ENCODE peak calls at places on chromosomes 3 and 15, in six cellular contexts. One of them, this sample, is unnamed.

GRCh38 chr3:3815206-3815605 is 16.0 kb downstream of the LRRN1 start:
- DNase-seq in tibial artery: no peak
- DNase-seq in MM.1S: no peak
- DNase-seq in fibroblast of lung: peak; percentile 68
- DNase-seq in pancreas: no peak
- DNase-seq in CD4-positive, alpha-beta memory T cell: no peak
- DNase-seq in this sample: no peak

GRCh38 chr3:66803206-66803605 is 194.9 kb upstream of the KBTBD8 start:
- DNase-seq in CD4-positive, alpha-beta memory T cell: no peak
- DNase-seq in fibroblast of lung: no peak
- DNase-seq in pancreas: no peak
- DNase-seq in tibial artery: no peak
- DNase-seq in MM.1S: no peak
- DNase-seq in this sample: no peak

GRCh38 chr3:123367467-123368154 is 81.3 kb downstream of the ADCY5 start:
- DNase-seq in fibroblast of lung: no peak
- DNase-seq in tibial artery: peak; percentile 46
- DNase-seq in MM.1S: peak; percentile 41
- DNase-seq in CD4-positive, alpha-beta memory T cell: no peak
- DNase-seq in pancreas: no peak
- DNase-seq in this sample: no peak

GRCh38 chr3:33826688-33827087 is 28.3 kb downstream of the PDCD6IP start:
- DNase-seq in MM.1S: no peak
- DNase-seq in pancreas: no peak
- DNase-seq in tibial artery: no peak
- DNase-seq in fibroblast of lung: peak; percentile 61
- DNase-seq in CD4-positive, alpha-beta memory T cell: no peak
- DNase-seq in this sample: no peak

GRCh38 chr3:9400626-9401025 is 3.2 kb downstream of the SETD5 start:
- DNase-seq in CD4-positive, alpha-beta memory T cell: no peak
- DNase-seq in tibial artery: no peak
- DNase-seq in MM.1S: no peak
- DNase-seq in pancreas: no peak
- DNase-seq in fibroblast of lung: no peak
- DNase-seq in this sample: no peak

GRCh38 chr15:78620021-78620838 is 566 bp downstream of the CHRNA3 start:
- DNase-seq in MM.1S: no peak
- DNase-seq in pancreas: no peak
- DNase-seq in CD4-positive, alpha-beta memory T cell: no peak
- DNase-seq in fibroblast of lung: peak; percentile 18
- DNase-seq in tibial artery: peak; percentile 59
- DNase-seq in this sample: no peak

GRCh38 chr3:197420115-197420514 is 121.7 kb upstream of the DLG1 start:
- DNase-seq in MM.1S: no peak
- DNase-seq in CD4-positive, alpha-beta memory T cell: no peak
- DNase-seq in pancreas: no peak
- DNase-seq in fibroblast of lung: peak; percentile 27
- DNase-seq in tibial artery: no peak
- DNase-seq in this sample: no peak

GRCh38 chr15:66848666-66849392 is 146.8 kb downstream of the SMAD6 start:
- DNase-seq in pancreas: no peak
- DNase-seq in CD4-positive, alpha-beta memory T cell: no peak
- DNase-seq in tibial artery: no peak
- DNase-seq in MM.1S: no peak
- DNase-seq in fibroblast of lung: no peak
- DNase-seq in this sample: no peak

GRCh38 chr15:23860290-23860751 is 173.2 kb upstream of the NDN start:
- DNase-seq in fibroblast of lung: no peak
- DNase-seq in MM.1S: no peak
- DNase-seq in pancreas: no peak
- DNase-seq in tibial artery: no peak
- DNase-seq in CD4-positive, alpha-beta memory T cell: no peak
- DNase-seq in this sample: no peak

GRCh38 chr3:185900228-185900627 is 37.6 kb downstream of the TRA2B start:
- DNase-seq in fibroblast of lung: peak; percentile 94
- DNase-seq in CD4-positive, alpha-beta memory T cell: no peak
- DNase-seq in tibial artery: no peak
- DNase-seq in pancreas: no peak
- DNase-seq in MM.1S: peak; percentile 49
- DNase-seq in this sample: no peak

GRCh38 chr15:101684384-101684783 is 32.2 kb upstream of the TM2D3 start:
- DNase-seq in CD4-positive, alpha-beta memory T cell: no peak
- DNase-seq in fibroblast of lung: peak; percentile 89
- DNase-seq in pancreas: no peak
- DNase-seq in MM.1S: no peak
- DNase-seq in tibial artery: no peak
- DNase-seq in this sample: no peak

GRCh38 chr3:46902188-46902631 is 24.7 kb downstream of the PTH1R start:
- DNase-seq in tibial artery: peak; percentile 48
- DNase-seq in MM.1S: no peak
- DNase-seq in fibroblast of lung: no peak
- DNase-seq in CD4-positive, alpha-beta memory T cell: no peak
- DNase-seq in pancreas: peak; percentile 60
- DNase-seq in this sample: no peak

GRCh38 chr15:68704496-68705021 is 116.1 kb downstream of the ANP32A start:
- DNase-seq in CD4-positive, alpha-beta memory T cell: no peak
- DNase-seq in MM.1S: no peak
- DNase-seq in pancreas: no peak
- DNase-seq in tibial artery: no peak
- DNase-seq in fibroblast of lung: peak; percentile 27
- DNase-seq in this sample: no peak

GRCh38 chr3:170323371-170323770 is 34.1 kb upstream of the SKIL start:
- DNase-seq in fibroblast of lung: peak; percentile 74
- DNase-seq in CD4-positive, alpha-beta memory T cell: no peak
- DNase-seq in MM.1S: no peak
- DNase-seq in tibial artery: no peak
- DNase-seq in pancreas: no peak
- DNase-seq in this sample: no peak

GRCh38 chr15:55407631-55407948 is 569 bp downstream of the CCPG1 start:
- DNase-seq in fibroblast of lung: no peak
- DNase-seq in pancreas: no peak
- DNase-seq in MM.1S: peak; percentile 58
- DNase-seq in CD4-positive, alpha-beta memory T cell: no peak
- DNase-seq in tibial artery: peak; percentile 64
- DNase-seq in this sample: no peak

GRCh38 chr3:55128201-55128870 is 200.5 kb upstream of the LRTM1 start:
- DNase-seq in CD4-positive, alpha-beta memory T cell: no peak
- DNase-seq in tibial artery: no peak
- DNase-seq in MM.1S: no peak
- DNase-seq in fibroblast of lung: peak; percentile 84
- DNase-seq in pancreas: no peak
- DNase-seq in this sample: no peak

GRCh38 chr3:126567696-126568438 is 9.1 kb upstream of the C3orf22 start:
- DNase-seq in fibroblast of lung: no peak
- DNase-seq in CD4-positive, alpha-beta memory T cell: no peak
- DNase-seq in MM.1S: no peak
- DNase-seq in tibial artery: no peak
- DNase-seq in pancreas: no peak
- DNase-seq in this sample: no peak

GRCh38 chr3:109339714-109340648 is 2.6 kb upstream of the DPPA4 start:
- DNase-seq in tibial artery: no peak
- DNase-seq in CD4-positive, alpha-beta memory T cell: no peak
- DNase-seq in pancreas: no peak
- DNase-seq in MM.1S: no peak
- DNase-seq in fibroblast of lung: no peak
- DNase-seq in this sample: no peak

GRCh38 chr3:86547697-86548096 is 443.3 kb downstream of the VGLL3 start:
- DNase-seq in tibial artery: no peak
- DNase-seq in MM.1S: no peak
- DNase-seq in pancreas: no peak
- DNase-seq in fibroblast of lung: no peak
- DNase-seq in CD4-positive, alpha-beta memory T cell: no peak
- DNase-seq in this sample: no peak

GRCh38 chr3:129122697-129123055 is 1.1 kb upstream of the RAB43 start:
- DNase-seq in fibroblast of lung: no peak
- DNase-seq in pancreas: no peak
- DNase-seq in MM.1S: no peak
- DNase-seq in tibial artery: no peak
- DNase-seq in CD4-positive, alpha-beta memory T cell: peak; percentile 9
- DNase-seq in this sample: no peak

GRCh38 chr3:55327131-55327920 is 159.8 kb downstream of the WNT5A start:
- DNase-seq in pancreas: no peak
- DNase-seq in fibroblast of lung: peak; percentile 87
- DNase-seq in CD4-positive, alpha-beta memory T cell: no peak
- DNase-seq in tibial artery: no peak
- DNase-seq in MM.1S: no peak
- DNase-seq in this sample: no peak

GRCh38 chr15:68550498-68551295 is 28.1 kb upstream of the CORO2B start:
- DNase-seq in pancreas: peak; percentile 87
- DNase-seq in fibroblast of lung: peak; percentile 31
- DNase-seq in MM.1S: peak; percentile 59
- DNase-seq in CD4-positive, alpha-beta memory T cell: peak; percentile 55
- DNase-seq in tibial artery: peak; percentile 83
- DNase-seq in this sample: peak; percentile 70

GRCh38 chr3:13217736-13218540 is 144.7 kb upstream of the IQSEC1 start:
- DNase-seq in tibial artery: no peak
- DNase-seq in CD4-positive, alpha-beta memory T cell: no peak
- DNase-seq in fibroblast of lung: peak; percentile 86
- DNase-seq in pancreas: no peak
- DNase-seq in MM.1S: no peak
- DNase-seq in this sample: no peak

GRCh38 chr3:111591555-111591954 is 3.6 kb downstream of the ZBED2 start:
- DNase-seq in CD4-positive, alpha-beta memory T cell: no peak
- DNase-seq in fibroblast of lung: peak; percentile 32
- DNase-seq in MM.1S: no peak
- DNase-seq in tibial artery: no peak
- DNase-seq in pancreas: no peak
- DNase-seq in this sample: no peak

GRCh38 chr15:41659855-41660234 is 360 bp upstream of the MGA start:
- DNase-seq in fibroblast of lung: no peak
- DNase-seq in pancreas: no peak
- DNase-seq in CD4-positive, alpha-beta memory T cell: no peak
- DNase-seq in MM.1S: no peak
- DNase-seq in tibial artery: peak; percentile 65
- DNase-seq in this sample: peak; percentile 84

GRCh38 chr15:29700296-29700695 is 122.0 kb downstream of the TJP1 start:
- DNase-seq in MM.1S: no peak
- DNase-seq in CD4-positive, alpha-beta memory T cell: no peak
- DNase-seq in tibial artery: no peak
- DNase-seq in pancreas: no peak
- DNase-seq in fibroblast of lung: no peak
- DNase-seq in this sample: no peak

GRCh38 chr3:15438988-15439387 is 11.6 kb downstream of the EAF1 start:
- DNase-seq in tibial artery: no peak
- DNase-seq in CD4-positive, alpha-beta memory T cell: no peak
- DNase-seq in MM.1S: no peak
- DNase-seq in pancreas: no peak
- DNase-seq in fibroblast of lung: no peak
- DNase-seq in this sample: no peak

GRCh38 chr3:15436246-15436645 is 8.8 kb downstream of the EAF1 start:
- DNase-seq in CD4-positive, alpha-beta memory T cell: no peak
- DNase-seq in tibial artery: peak; percentile 37
- DNase-seq in pancreas: no peak
- DNase-seq in MM.1S: no peak
- DNase-seq in fibroblast of lung: no peak
- DNase-seq in this sample: no peak

GRCh38 chr3:15443826-15444524 is 16.6 kb downstream of the EAF1 start:
- DNase-seq in tibial artery: peak; percentile 27
- DNase-seq in pancreas: no peak
- DNase-seq in CD4-positive, alpha-beta memory T cell: no peak
- DNase-seq in fibroblast of lung: peak; percentile 92
- DNase-seq in MM.1S: no peak
- DNase-seq in this sample: no peak

GRCh38 chr3:15440891-15441290 is 13.5 kb downstream of the EAF1 start:
- DNase-seq in tibial artery: peak; percentile 19
- DNase-seq in CD4-positive, alpha-beta memory T cell: no peak
- DNase-seq in fibroblast of lung: peak; percentile 14
- DNase-seq in MM.1S: no peak
- DNase-seq in pancreas: no peak
- DNase-seq in this sample: no peak

GRCh38 chr3:15439476-15439875 is 12.1 kb downstream of the EAF1 start:
- DNase-seq in fibroblast of lung: peak; percentile 63
- DNase-seq in tibial artery: no peak
- DNase-seq in MM.1S: no peak
- DNase-seq in pancreas: no peak
- DNase-seq in CD4-positive, alpha-beta memory T cell: no peak
- DNase-seq in this sample: no peak
- H3K4me3 ChIP-seq in fibroblast of lung: no peak overlapping the region
- H3K4me3 ChIP-seq in tibial artery: no peak overlapping the region
- H3K4me3 ChIP-seq in MM.1S: no peak overlapping the region
- H3K4me3 ChIP-seq in pancreas: no peak overlapping the region
- H3K4me3 ChIP-seq in CD4-positive, alpha-beta memory T cell: no peak overlapping the region
- H3K4me3 ChIP-seq in this sample: no peak overlapping the region

DNA sequence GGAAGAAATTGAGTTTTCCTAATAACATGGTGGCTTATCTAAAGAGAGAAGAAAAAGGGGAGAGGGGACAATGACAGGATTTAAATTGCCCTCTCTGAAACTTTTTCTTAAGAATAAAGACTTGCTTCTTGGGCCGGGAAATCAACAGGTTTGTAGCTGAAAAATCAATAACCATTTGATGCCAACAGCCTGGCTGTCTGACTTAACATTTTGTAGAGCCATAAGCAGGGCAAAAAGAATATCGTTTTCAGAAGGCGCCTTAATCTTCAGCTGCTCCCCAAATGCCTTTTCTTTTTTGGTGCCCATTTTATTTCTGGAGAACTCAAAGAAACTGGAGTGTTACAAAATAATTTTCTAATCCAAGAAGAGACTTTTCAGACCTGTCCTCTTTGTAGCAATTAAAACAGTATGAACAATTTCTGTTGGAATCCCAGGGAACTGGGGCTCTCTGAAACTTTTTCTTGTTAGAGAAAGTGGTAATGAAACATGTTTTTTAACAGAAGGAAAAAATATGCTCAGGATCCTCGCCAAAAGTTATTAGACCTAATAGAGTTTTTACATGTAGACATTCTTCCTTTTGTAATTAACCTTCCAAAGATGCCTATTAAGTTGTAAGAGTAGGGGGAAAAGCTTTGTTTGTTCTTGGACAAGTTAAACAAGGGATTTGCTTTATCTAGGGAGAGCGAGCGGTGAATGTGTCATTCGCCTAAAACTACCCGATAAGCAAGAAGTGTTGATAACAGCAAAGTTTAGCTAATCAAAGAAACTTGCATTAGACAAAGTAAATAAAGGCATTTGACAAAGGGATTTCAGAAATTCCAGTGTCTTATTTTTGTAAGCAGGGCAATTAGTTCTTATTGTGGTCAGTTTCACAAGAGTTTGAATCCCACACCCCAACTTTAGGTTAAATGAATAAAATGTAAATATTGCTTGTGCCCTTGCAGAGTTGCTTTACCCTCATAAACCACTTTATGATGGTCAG is 2.2 kb downstream of the RARB start:
- DNase-seq in tibial artery: no peak
- DNase-seq in pancreas: no peak
- DNase-seq in fibroblast of lung: peak; percentile 70
- DNase-seq in MM.1S: no peak
- DNase-seq in CD4-positive, alpha-beta memory T cell: no peak
- DNase-seq in this sample: no peak
- H3K4me3 ChIP-seq in tibial artery: peak overlapping the region; percentile 66
- H3K4me3 ChIP-seq in pancreas: no peak overlapping the region
- H3K4me3 ChIP-seq in fibroblast of lung: peak overlapping the region; percentile 82
- H3K4me3 ChIP-seq in MM.1S: no peak overlapping the region
- H3K4me3 ChIP-seq in CD4-positive, alpha-beta memory T cell: no peak overlapping the region
- H3K4me3 ChIP-seq in this sample: no peak overlapping the region

GRCh38 chr15:75672646-75673425 is 25.1 kb downstream of the SNX33 start:
- DNase-seq in fibroblast of lung: peak; percentile 87
- DNase-seq in CD4-positive, alpha-beta memory T cell: no peak
- DNase-seq in tibial artery: peak; percentile 89
- DNase-seq in MM.1S: no peak
- DNase-seq in pancreas: peak; percentile 78
- DNase-seq in this sample: no peak
- H3K4me3 ChIP-seq in fibroblast of lung: no peak overlapping the region
- H3K4me3 ChIP-seq in CD4-positive, alpha-beta memory T cell: no peak overlapping the region
- H3K4me3 ChIP-seq in tibial artery: no peak overlapping the region
- H3K4me3 ChIP-seq in MM.1S: no peak overlapping the region
- H3K4me3 ChIP-seq in pancreas: no peak overlapping the region
- H3K4me3 ChIP-seq in this sample: no peak overlapping the region

GRCh38 chr3:141366285-141367037 is 1.8 kb upstream of the ZBTB38 start:
- DNase-seq in MM.1S: peak; percentile 4
- DNase-seq in CD4-positive, alpha-beta memory T cell: no peak
- DNase-seq in fibroblast of lung: peak; percentile 99
- DNase-seq in tibial artery: peak; percentile 75
- DNase-seq in pancreas: no peak
- DNase-seq in this sample: no peak
- H3K4me3 ChIP-seq in MM.1S: no peak overlapping the region
- H3K4me3 ChIP-seq in CD4-positive, alpha-beta memory T cell: no peak overlapping the region
- H3K4me3 ChIP-seq in fibroblast of lung: no peak overlapping the region
- H3K4me3 ChIP-seq in tibial artery: no peak overlapping the region
- H3K4me3 ChIP-seq in pancreas: no peak overlapping the region
- H3K4me3 ChIP-seq in this sample: no peak overlapping the region